ENCODE peak calls at places on chromosomes 3 and 15, in nine cellular contexts. D is heart right ventricle, P is neural progenitor cell, U is breast epithelium, T is ovary, A is Peyer's patch, Z is uterus, O is transverse colon, I is fibroblast of lung. S is an unnamed sample. For H3K4me1, the result is how much of the 10 kb centered on the place peaks cover.

GRCh38 chr3:48222616-48223513 is at the start of gene CAMP:
- DNase-seq in D (peak), P (no peak), U (peak), T (peak), A (peak), Z (peak), O (peak), I (peak), S (peak)

GRCh38 chr3:123367467-123368154 is 81.3 kb downstream of the ADCY5 start:
- DNase-seq in D (no peak), P (no peak), U (no peak), T (no peak), A (no peak), Z (no peak), O (no peak), I (no peak), S (no peak)

GRCh38 chr3:97680696-97681095 is 83.9 kb upstream of the ARL6 start:
- DNase-seq in D (no peak), P (no peak), U (no peak), T (no peak), A (no peak), Z (no peak), O (no peak), I (no peak), S (no peak)

GRCh38 chr3:182948305-182948704 is 32.0 kb downstream of the DCUN1D1 start:
- DNase-seq in D (no peak), P (no peak), U (no peak), T (no peak), A (no peak), Z (no peak), O (no peak), I (no peak), S (no peak)

GRCh38 chr3:37625690-37626089 is 236.0 kb upstream of the CTDSPL start:
- DNase-seq in D (no peak), P (no peak), U (no peak), T (no peak), A (no peak), Z (no peak), O (no peak), I (no peak), S (no peak)

GRCh38 chr3:122427857-122428471 is 12.1 kb upstream of the WDR5B start:
- DNase-seq in D (no peak), P (no peak), U (no peak), T (no peak), A (no peak), Z (no peak), O (no peak), I (no peak), S (no peak)

GRCh38 chr3:147008886-147009285 is 397.5 kb downstream of the ZIC4 start:
- DNase-seq in D (no peak), P (no peak), U (no peak), T (no peak), A (no peak), Z (no peak), O (no peak), I (peak), S (no peak)

GRCh38 chr15:27885226-27885625 is 213.9 kb downstream of the OCA2 start:
- DNase-seq in D (no peak), P (no peak), U (no peak), T (no peak), A (no peak), Z (no peak), O (no peak), I (no peak), S (no peak)

GRCh38 chr3:190345027-190345821 is 23.0 kb upstream of the CLDN1 start:
- DNase-seq in D (no peak), P (peak), U (no peak), T (peak), A (no peak), Z (peak), O (no peak), I (peak), S (no peak)

GRCh38 chr15:42605281-42605744 is 29.9 kb downstream of the STARD9 start:
- DNase-seq in D (no peak), P (no peak), U (no peak), T (no peak), A (no peak), Z (no peak), O (no peak), I (peak), S (no peak)

GRCh38 chr3:15693340-15693739 is 91.8 kb downstream of the BTD start:
- DNase-seq in D (no peak), P (no peak), U (no peak), T (no peak), A (no peak), Z (no peak), O (no peak), I (no peak), S (no peak)

GRCh38 chr3:181457756-181458155 is 254.0 kb upstream of the SOX2 start:
- DNase-seq in D (no peak), P (no peak), U (no peak), T (no peak), A (no peak), Z (no peak), O (no peak), I (no peak), S (no peak)

GRCh38 chr3:50515565-50516047 is 12.2 kb upstream of the CACNA2D2 start:
- DNase-seq in D (peak), P (peak), U (no peak), T (peak), A (peak), Z (peak), O (peak), I (no peak), S (no peak)

GRCh38 chr15:53910236-53910849 is 67.9 kb upstream of the UNC13C start:
- DNase-seq in D (no peak), P (no peak), U (peak), T (no peak), A (no peak), Z (no peak), O (peak), I (no peak), S (no peak)

GRCh38 chr3:148642616-148643015 is 55.1 kb upstream of the AGTR1 start:
- DNase-seq in D (no peak), P (no peak), U (no peak), T (no peak), A (no peak), Z (no peak), O (no peak), I (peak), S (no peak)

GRCh38 chr15:89912674-89913396 is at the start of gene ARPIN:
- DNase-seq in D (peak), P (peak), U (no peak), T (peak), A (peak), Z (peak), O (peak), I (peak), S (peak)

GRCh38 chr3:156675744-156676466 is 1.5 kb downstream of the TIPARP start:
- DNase-seq in D (peak), P (no peak), U (peak), T (peak), A (peak), Z (peak), O (peak), I (peak), S (peak)

GRCh38 chr15:89551502-89551901 is 23.8 kb upstream of the TICRR start:
- DNase-seq in D (no peak), P (no peak), U (no peak), T (no peak), A (no peak), Z (no peak), O (no peak), I (no peak), S (no peak)

GRCh38 chr15:64842986-64843561 is 1.4 kb downstream of the PLEKHO2 start:
- DNase-seq in D (peak), P (no peak), U (peak), T (peak), A (peak), Z (peak), O (peak), I (peak), S (no peak)

GRCh38 chr3:128068156-128068620 is 16.0 kb downstream of the SEC61A1 start:
- DNase-seq in D (no peak), P (peak), U (no peak), T (no peak), A (no peak), Z (no peak), O (no peak), I (peak), S (peak)

GRCh38 chr3:57805674-57806073 is 49.6 kb downstream of the SLMAP start:
- DNase-seq in D (no peak), P (no peak), U (no peak), T (no peak), A (peak), Z (no peak), O (no peak), I (peak), S (no peak)

GRCh38 chr15:70853855-70854668 is at the start of gene LARP6:
- DNase-seq in D (peak), P (peak), U (peak), T (peak), A (no peak), Z (peak), O (peak), I (peak), S (peak)

GRCh38 chr15:40766906-40767837 is 2.6 kb upstream of the C15orf62 start:
- DNase-seq in D (no peak), P (no peak), U (no peak), T (no peak), A (no peak), Z (no peak), O (no peak), I (peak), S (peak)

GRCh38 chr3:2643606-2644005 is 466.6 kb downstream of the IL5RA start:
- DNase-seq in D (no peak), P (no peak), U (no peak), T (no peak), A (no peak), Z (no peak), O (no peak), I (no peak), S (no peak)

GRCh38 chr3:127458698-127459097 is 131.8 kb downstream of the TPRA1 start:
- DNase-seq in D (no peak), P (peak), U (no peak), T (no peak), A (no peak), Z (no peak), O (no peak), I (no peak), S (no peak)

GRCh38 chr15:74032606-74033561 is 38.4 kb downstream of the PML start:
- DNase-seq in D (no peak), P (no peak), U (no peak), T (no peak), A (no peak), Z (peak), O (no peak), I (no peak), S (no peak)

GRCh38 chr15:101250331-101250730 is 1.5 kb downstream of the CHSY1 start:
- DNase-seq in D (no peak), P (peak), U (no peak), T (no peak), A (no peak), Z (no peak), O (no peak), I (peak), S (no peak)
- H3K4me1 ChIP-seq in D (half or more), P (under half), U (under half), T (under half), A (under half), Z (under half), O (under half), I (under half), S (half or more)

GRCh38 chr3:129445472-129445871 is 5.4 kb downstream of the IFT122 start:
- DNase-seq in D (no peak), P (no peak), U (no peak), T (no peak), A (no peak), Z (no peak), O (no peak), I (no peak), S (no peak)

GRCh38 chr3:129453732-129454131 is 13.7 kb downstream of the IFT122 start:
- DNase-seq in D (no peak), P (no peak), U (no peak), T (no peak), A (no peak), Z (no peak), O (no peak), I (peak), S (no peak)

GRCh38 chr3:129446926-129447325 is 6.9 kb downstream of the IFT122 start:
- DNase-seq in D (no peak), P (no peak), U (no peak), T (no peak), A (no peak), Z (no peak), O (no peak), I (no peak), S (no peak)

GRCh38 chr3:129448187-129448895 is 8.3 kb downstream of the IFT122 start:
- DNase-seq in D (no peak), P (no peak), U (no peak), T (no peak), A (no peak), Z (no peak), O (no peak), I (no peak), S (no peak)

GRCh38 chr3:129449279-129450115 is 9.5 kb downstream of the IFT122 start:
- DNase-seq in D (no peak), P (peak), U (no peak), T (no peak), A (no peak), Z (no peak), O (no peak), I (peak), S (no peak)
- H3K27ac ChIP-seq in D (no peak), P (peak), U (no peak), T (no peak), A (no peak), Z (no peak), O (no peak), I (no peak), S (no peak)

DNA sequence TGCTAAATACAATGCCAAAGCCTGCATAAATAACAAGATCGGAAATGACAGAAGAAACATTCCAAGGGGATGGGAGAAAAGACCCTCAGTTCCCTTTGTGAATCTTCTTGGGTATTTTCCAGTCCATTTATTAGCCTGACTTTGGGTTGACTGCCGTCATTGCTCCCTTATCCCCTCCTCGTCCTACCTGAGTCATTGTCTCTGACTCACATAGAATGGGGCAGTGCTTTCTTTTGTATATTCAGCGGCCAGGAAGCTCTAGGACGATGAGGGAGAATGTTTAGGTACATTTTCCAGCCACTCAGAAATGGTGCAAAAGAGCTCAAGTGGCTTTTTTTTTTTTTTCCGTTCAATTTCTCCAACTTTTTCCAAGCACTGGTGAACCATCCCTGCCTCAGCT is 71.6 kb downstream of the KAT2B start:
- DNase-seq in D (no peak), P (peak), U (no peak), T (no peak), A (no peak), Z (no peak), O (no peak), I (no peak), S (no peak)
- H3K4me3 ChIP-seq in D (no peak), P (no peak), U (no peak), T (no peak), A (no peak), Z (no peak), O (no peak), I (no peak), S (no peak)

GRCh38 chr3:162489853-162490252 is 993.2 kb downstream of the OTOL1 start:
- DNase-seq in D (no peak), P (peak), U (no peak), T (no peak), A (no peak), Z (no peak), O (no peak), I (no peak), S (no peak)
- H3K4me1 ChIP-seq in D (under half), P (under half), U (under half), T (under half), A (under half), Z (under half), O (under half), I (under half), S (under half)